ENCODE peak calls at places on chromosomes 13 and 19, in nine cellular contexts. One of them, this sample, is unnamed.

GRCh38 chr19:5951338-5951861 is 26.5 kb downstream of the RANBP3 start:
- DNase-seq in HT-29: no peak
- DNase-seq in skeletal muscle cell: no peak
- DNase-seq in stimulated activated CD4-positive, alpha-beta T cell treated with anti-CD3 and anti-CD28 coated beads, Interleukin-1b, Interleukin-23, amount 100 ng/mL, for 1 hour: no peak
- DNase-seq in A172: no peak
- DNase-seq in Right ventricle myocardium superior: no peak
- DNase-seq in NCI-H774: no peak
- DNase-seq in GM12864: no peak
- DNase-seq in C1 segment of cervical spinal cord: no peak
- DNase-seq in this sample: no peak

GRCh38 chr13:114111577-114111976 is 20.8 kb downstream of the RASA3 start:
- DNase-seq in HT-29: no peak
- DNase-seq in skeletal muscle cell: no peak
- DNase-seq in stimulated activated CD4-positive, alpha-beta T cell treated with anti-CD3 and anti-CD28 coated beads, Interleukin-1b, Interleukin-23, amount 100 ng/mL, for 1 hour: no peak
- DNase-seq in A172: no peak
- DNase-seq in Right ventricle myocardium superior: peak
- DNase-seq in NCI-H774: no peak
- DNase-seq in GM12864: no peak
- DNase-seq in C1 segment of cervical spinal cord: no peak
- DNase-seq in this sample: peak

GRCh38 chr19:56348289-56348877 is 33.7 kb upstream of the ZSCAN5A start:
- DNase-seq in HT-29: peak
- DNase-seq in skeletal muscle cell: no peak
- DNase-seq in stimulated activated CD4-positive, alpha-beta T cell treated with anti-CD3 and anti-CD28 coated beads, Interleukin-1b, Interleukin-23, amount 100 ng/mL, for 1 hour: no peak
- DNase-seq in A172: peak
- DNase-seq in Right ventricle myocardium superior: no peak
- DNase-seq in NCI-H774: no peak
- DNase-seq in GM12864: no peak
- DNase-seq in C1 segment of cervical spinal cord: no peak
- DNase-seq in this sample: no peak

GRCh38 chr19:35213678-35214632 is 14.6 kb downstream of the FAM187B start:
- DNase-seq in HT-29: peak
- DNase-seq in skeletal muscle cell: peak
- DNase-seq in stimulated activated CD4-positive, alpha-beta T cell treated with anti-CD3 and anti-CD28 coated beads, Interleukin-1b, Interleukin-23, amount 100 ng/mL, for 1 hour: no peak
- DNase-seq in A172: peak
- DNase-seq in Right ventricle myocardium superior: peak
- DNase-seq in NCI-H774: no peak
- DNase-seq in GM12864: peak
- DNase-seq in C1 segment of cervical spinal cord: no peak
- DNase-seq in this sample: peak

GRCh38 chr19:40697007-40697406 is 6.6 kb upstream of the NUMBL start:
- DNase-seq in HT-29: no peak
- DNase-seq in skeletal muscle cell: no peak
- DNase-seq in stimulated activated CD4-positive, alpha-beta T cell treated with anti-CD3 and anti-CD28 coated beads, Interleukin-1b, Interleukin-23, amount 100 ng/mL, for 1 hour: no peak
- DNase-seq in A172: no peak
- DNase-seq in Right ventricle myocardium superior: peak
- DNase-seq in NCI-H774: no peak
- DNase-seq in GM12864: no peak
- DNase-seq in C1 segment of cervical spinal cord: no peak
- DNase-seq in this sample: no peak

GRCh38 chr13:110132178-110132975 is 174.6 kb downstream of the COL4A1 start:
- DNase-seq in HT-29: no peak
- DNase-seq in skeletal muscle cell: no peak
- DNase-seq in stimulated activated CD4-positive, alpha-beta T cell treated with anti-CD3 and anti-CD28 coated beads, Interleukin-1b, Interleukin-23, amount 100 ng/mL, for 1 hour: no peak
- DNase-seq in A172: peak
- DNase-seq in Right ventricle myocardium superior: no peak
- DNase-seq in NCI-H774: no peak
- DNase-seq in GM12864: no peak
- DNase-seq in C1 segment of cervical spinal cord: no peak
- DNase-seq in this sample: no peak

GRCh38 chr19:41945135-41945766 is 13.9 kb downstream of the RABAC1 start:
- DNase-seq in HT-29: no peak
- DNase-seq in skeletal muscle cell: no peak
- DNase-seq in stimulated activated CD4-positive, alpha-beta T cell treated with anti-CD3 and anti-CD28 coated beads, Interleukin-1b, Interleukin-23, amount 100 ng/mL, for 1 hour: peak
- DNase-seq in A172: no peak
- DNase-seq in Right ventricle myocardium superior: no peak
- DNase-seq in NCI-H774: no peak
- DNase-seq in GM12864: peak
- DNase-seq in C1 segment of cervical spinal cord: no peak
- DNase-seq in this sample: no peak

GRCh38 chr13:76019421-76020044 is 383.4 kb downstream of the LMO7 start:
- DNase-seq in HT-29: peak
- DNase-seq in skeletal muscle cell: no peak
- DNase-seq in stimulated activated CD4-positive, alpha-beta T cell treated with anti-CD3 and anti-CD28 coated beads, Interleukin-1b, Interleukin-23, amount 100 ng/mL, for 1 hour: no peak
- DNase-seq in A172: peak
- DNase-seq in Right ventricle myocardium superior: peak
- DNase-seq in NCI-H774: no peak
- DNase-seq in GM12864: no peak
- DNase-seq in C1 segment of cervical spinal cord: no peak
- DNase-seq in this sample: peak

GRCh38 chr19:3979674-3980352 is 5.5 kb downstream of the EEF2 start:
- DNase-seq in HT-29: no peak
- DNase-seq in skeletal muscle cell: no peak
- DNase-seq in stimulated activated CD4-positive, alpha-beta T cell treated with anti-CD3 and anti-CD28 coated beads, Interleukin-1b, Interleukin-23, amount 100 ng/mL, for 1 hour: no peak
- DNase-seq in A172: no peak
- DNase-seq in Right ventricle myocardium superior: no peak
- DNase-seq in NCI-H774: no peak
- DNase-seq in GM12864: no peak
- DNase-seq in C1 segment of cervical spinal cord: no peak
- DNase-seq in this sample: no peak

GRCh38 chr19:50870417-50871089 is 2.7 kb upstream of the KLK2 start:
- DNase-seq in HT-29: no peak
- DNase-seq in skeletal muscle cell: no peak
- DNase-seq in stimulated activated CD4-positive, alpha-beta T cell treated with anti-CD3 and anti-CD28 coated beads, Interleukin-1b, Interleukin-23, amount 100 ng/mL, for 1 hour: no peak
- DNase-seq in A172: no peak
- DNase-seq in Right ventricle myocardium superior: no peak
- DNase-seq in NCI-H774: peak
- DNase-seq in GM12864: no peak
- DNase-seq in C1 segment of cervical spinal cord: no peak
- DNase-seq in this sample: no peak

GRCh38 chr13:27276188-27276587 is 5.6 kb downstream of the RASL11A start:
- DNase-seq in HT-29: no peak
- DNase-seq in skeletal muscle cell: no peak
- DNase-seq in stimulated activated CD4-positive, alpha-beta T cell treated with anti-CD3 and anti-CD28 coated beads, Interleukin-1b, Interleukin-23, amount 100 ng/mL, for 1 hour: no peak
- DNase-seq in A172: no peak
- DNase-seq in Right ventricle myocardium superior: no peak
- DNase-seq in NCI-H774: no peak
- DNase-seq in GM12864: no peak
- DNase-seq in C1 segment of cervical spinal cord: no peak
- DNase-seq in this sample: no peak

GRCh38 chr13:113451951-113452421 is 1.3 kb downstream of the ADPRHL1 start:
- DNase-seq in HT-29: no peak
- DNase-seq in skeletal muscle cell: no peak
- DNase-seq in stimulated activated CD4-positive, alpha-beta T cell treated with anti-CD3 and anti-CD28 coated beads, Interleukin-1b, Interleukin-23, amount 100 ng/mL, for 1 hour: no peak
- DNase-seq in A172: no peak
- DNase-seq in Right ventricle myocardium superior: peak
- DNase-seq in NCI-H774: no peak
- DNase-seq in GM12864: no peak
- DNase-seq in C1 segment of cervical spinal cord: no peak
- DNase-seq in this sample: no peak

GRCh38 chr19:19750131-19750841 is 17.4 kb upstream of the ZNF14 start:
- DNase-seq in HT-29: no peak
- DNase-seq in skeletal muscle cell: no peak
- DNase-seq in stimulated activated CD4-positive, alpha-beta T cell treated with anti-CD3 and anti-CD28 coated beads, Interleukin-1b, Interleukin-23, amount 100 ng/mL, for 1 hour: no peak
- DNase-seq in A172: no peak
- DNase-seq in Right ventricle myocardium superior: no peak
- DNase-seq in NCI-H774: no peak
- DNase-seq in GM12864: no peak
- DNase-seq in C1 segment of cervical spinal cord: no peak
- DNase-seq in this sample: no peak

GRCh38 chr19:38656171-38656981 is 8.9 kb downstream of the ACTN4 start:
- DNase-seq in HT-29: peak
- DNase-seq in skeletal muscle cell: no peak
- DNase-seq in stimulated activated CD4-positive, alpha-beta T cell treated with anti-CD3 and anti-CD28 coated beads, Interleukin-1b, Interleukin-23, amount 100 ng/mL, for 1 hour: no peak
- DNase-seq in A172: no peak
- DNase-seq in Right ventricle myocardium superior: no peak
- DNase-seq in NCI-H774: no peak
- DNase-seq in GM12864: no peak
- DNase-seq in C1 segment of cervical spinal cord: no peak
- DNase-seq in this sample: peak

GRCh38 chr19:17303940-17304267 is 679 bp upstream of the ABHD8 start:
- DNase-seq in HT-29: no peak
- DNase-seq in skeletal muscle cell: no peak
- DNase-seq in stimulated activated CD4-positive, alpha-beta T cell treated with anti-CD3 and anti-CD28 coated beads, Interleukin-1b, Interleukin-23, amount 100 ng/mL, for 1 hour: no peak
- DNase-seq in A172: no peak
- DNase-seq in Right ventricle myocardium superior: no peak
- DNase-seq in NCI-H774: no peak
- DNase-seq in GM12864: no peak
- DNase-seq in C1 segment of cervical spinal cord: no peak
- DNase-seq in this sample: no peak

GRCh38 chr19:41995959-41996797 is 2.1 kb upstream of the ATP1A3 start:
- DNase-seq in HT-29: no peak
- DNase-seq in skeletal muscle cell: no peak
- DNase-seq in stimulated activated CD4-positive, alpha-beta T cell treated with anti-CD3 and anti-CD28 coated beads, Interleukin-1b, Interleukin-23, amount 100 ng/mL, for 1 hour: no peak
- DNase-seq in A172: no peak
- DNase-seq in Right ventricle myocardium superior: no peak
- DNase-seq in NCI-H774: no peak
- DNase-seq in GM12864: no peak
- DNase-seq in C1 segment of cervical spinal cord: peak
- DNase-seq in this sample: no peak

GRCh38 chr19:33310606-33311325 is 8.4 kb upstream of the CEBPA start:
- DNase-seq in HT-29: no peak
- DNase-seq in skeletal muscle cell: no peak
- DNase-seq in stimulated activated CD4-positive, alpha-beta T cell treated with anti-CD3 and anti-CD28 coated beads, Interleukin-1b, Interleukin-23, amount 100 ng/mL, for 1 hour: no peak
- DNase-seq in A172: no peak
- DNase-seq in Right ventricle myocardium superior: no peak
- DNase-seq in NCI-H774: no peak
- DNase-seq in GM12864: no peak
- DNase-seq in C1 segment of cervical spinal cord: no peak
- DNase-seq in this sample: no peak

GRCh38 chr19:7924241-7924640 is 1.7 kb downstream of the CTXN1 start:
- DNase-seq in HT-29: no peak
- DNase-seq in skeletal muscle cell: no peak
- DNase-seq in stimulated activated CD4-positive, alpha-beta T cell treated with anti-CD3 and anti-CD28 coated beads, Interleukin-1b, Interleukin-23, amount 100 ng/mL, for 1 hour: no peak
- DNase-seq in A172: no peak
- DNase-seq in Right ventricle myocardium superior: no peak
- DNase-seq in NCI-H774: no peak
- DNase-seq in GM12864: no peak
- DNase-seq in C1 segment of cervical spinal cord: no peak
- DNase-seq in this sample: no peak

GRCh38 chr13:30829145-30829544 is 76.9 kb upstream of the MEDAG start:
- DNase-seq in HT-29: peak
- DNase-seq in skeletal muscle cell: peak
- DNase-seq in stimulated activated CD4-positive, alpha-beta T cell treated with anti-CD3 and anti-CD28 coated beads, Interleukin-1b, Interleukin-23, amount 100 ng/mL, for 1 hour: no peak
- DNase-seq in A172: peak
- DNase-seq in Right ventricle myocardium superior: no peak
- DNase-seq in NCI-H774: no peak
- DNase-seq in GM12864: no peak
- DNase-seq in C1 segment of cervical spinal cord: no peak
- DNase-seq in this sample: no peak

This sample was measured in foreskin melanocyte.